ENCODE peak calls at places on chromosomes 2 and 18, in seven cellular contexts. E is heart right ventricle, K is hepatocyte, L is cardiac muscle cell, X is mucosa of descending colon, Q is colonic mucosa, Y is HFFc6. P is an unnamed sample.

GRCh38 chr2:83901322-83901721 is 557.8 kb downstream of the SUCLG1 start:
- DNase-seq in X (no peak), L (no peak), Q (no peak), K (no peak), E (no peak), Y (no peak), P (no peak)

GRCh38 chr2:45986509-45986908 is 310.7 kb upstream of the EPAS1 start:
- DNase-seq in K (no peak), X (peak), E (peak), Y (no peak), Q (no peak), L (no peak), P (no peak)

GRCh38 chr2:8149011-8149410 is 532.8 kb upstream of the ID2 start:
- DNase-seq in K (no peak), E (no peak), Q (no peak), L (no peak), X (no peak), Y (no peak), P (no peak)

GRCh38 chr2:219392754-219393153 is 5.0 kb upstream of the DNPEP start:
- DNase-seq in X (no peak), L (no peak), E (no peak), Y (no peak), K (no peak), Q (no peak), P (no peak)

GRCh38 chr2:120768112-120769048 is 32.7 kb downstream of the GLI2 start:
- DNase-seq in L (no peak), Q (no peak), K (no peak), X (no peak), Y (no peak), E (peak), P (no peak)

GRCh38 chr2:2810504-2810903 is 479.4 kb upstream of the MYT1L start:
- DNase-seq in E (no peak), K (no peak), Q (no peak), L (no peak), X (no peak), Y (no peak), P (no peak)

GRCh38 chr18:12990662-12990976 is 543 bp upstream of the CEP192 start:
- DNase-seq in E (no peak), Q (no peak), Y (no peak), X (no peak), L (no peak), K (no peak), P (no peak)

GRCh38 chr2:226427538-226428307 is 371.9 kb downstream of the IRS1 start:
- DNase-seq in Y (peak), L (peak), X (no peak), K (peak), Q (no peak), E (no peak), P (no peak)

GRCh38 chr2:219308142-219309093 is 783 bp downstream of the PTPRN start:
- DNase-seq in Q (peak), L (peak), K (peak), E (peak), X (peak), Y (peak), P (no peak)

GRCh38 chr18:22778996-22779395 is 154.1 kb upstream of the RBBP8 start:
- DNase-seq in L (peak), K (no peak), E (no peak), Q (no peak), Y (no peak), X (no peak), P (no peak)

GRCh38 chr2:198639580-198639979 is 818.2 kb downstream of the SATB2 start:
- DNase-seq in E (no peak), L (no peak), K (no peak), X (no peak), Q (no peak), Y (no peak), P (no peak)

GRCh38 chr2:42568431-42569115 is at the start of gene MTA3:
- DNase-seq in L (peak), E (peak), K (peak), Y (peak), Q (peak), X (peak), P (no peak)

GRCh38 chr2:237320801-237321563 is 93.0 kb downstream of the COL6A3 start:
- DNase-seq in X (peak), Q (no peak), L (no peak), E (peak), Y (no peak), K (no peak), P (no peak)

GRCh38 chr2:77521931-77522470 is at the start of gene LRRTM4:
- DNase-seq in L (no peak), Y (no peak), X (no peak), K (peak), Q (no peak), E (no peak), P (no peak)

GRCh38 chr2:224210495-224211472 is 171.7 kb upstream of the SERPINE2 start:
- DNase-seq in Y (peak), E (no peak), Q (no peak), L (no peak), X (no peak), K (no peak), P (no peak)

GRCh38 chr2:109513749-109514588 is 99.8 kb downstream of the SEPTIN10 start:
- DNase-seq in Y (peak), E (no peak), Q (peak), L (peak), K (peak), X (peak), P (no peak)

GRCh38 chr18:34659579-34660517 is 50.2 kb upstream of the DTNA start:
- DNase-seq in Y (peak), X (peak), K (peak), L (peak), Q (peak), E (peak), P (no peak)

GRCh38 chr18:38077219-38077618 is 511.6 kb upstream of the CELF4 start:
- DNase-seq in Y (no peak), X (no peak), L (no peak), E (no peak), Q (no peak), K (peak), P (no peak)

GRCh38 chr2:69272803-69273471 is 114.1 kb downstream of the GFPT1 start:
- DNase-seq in L (peak), E (no peak), K (peak), X (peak), Q (no peak), Y (no peak), P (no peak)

GRCh38 chr2:169980001-169980400 is 152.7 kb downstream of the UBR3 start:
- DNase-seq in X (no peak), K (no peak), Y (no peak), E (no peak), Q (no peak), L (peak), P (no peak)

GRCh38 chr2:26687328-26687727 is 5.2 kb upstream of the KCNK3 start:
- DNase-seq in K (no peak), Y (no peak), L (no peak), Q (no peak), X (no peak), E (no peak), P (no peak)

GRCh38 chr2:8633735-8634313 is 48.0 kb upstream of the ID2 start:
- DNase-seq in K (peak), Q (no peak), Y (peak), E (no peak), X (no peak), L (peak), P (no peak)

GRCh38 chr18:68757121-68757520 is 40.8 kb upstream of the CCDC102B start:
- DNase-seq in K (no peak), X (no peak), Y (no peak), E (no peak), Q (no peak), L (peak), P (no peak)

GRCh38 chr2:122322815-122323214 is 567.4 kb downstream of the TSN start:
- DNase-seq in X (no peak), K (no peak), E (no peak), L (no peak), Y (no peak), Q (no peak), P (no peak)

GRCh38 chr2:111178730-111179405 is 58.2 kb downstream of the BCL2L11 start:
- DNase-seq in Q (peak), E (no peak), K (peak), X (no peak), L (peak), Y (no peak), P (no peak)

GRCh38 chr2:20997953-20998722 is 45.7 kb downstream of the APOB start:
- DNase-seq in E (no peak), Y (no peak), K (no peak), Q (no peak), X (no peak), L (no peak), P (no peak)

GRCh38 chr2:60552851-60553495 is 481 bp downstream of the BCL11A start:
- DNase-seq in K (no peak), X (no peak), L (no peak), Q (no peak), Y (no peak), E (no peak), P (no peak)

GRCh38 chr2:37558622-37559021 is 112.8 kb downstream of the CDC42EP3 start:
- DNase-seq in K (no peak), X (peak), Q (no peak), L (no peak), E (peak), Y (no peak), P (no peak)

GRCh38 chr2:45944075-45944474 is 292.6 kb downstream of the PRKCE start:
- DNase-seq in Q (no peak), Y (peak), E (no peak), X (no peak), K (no peak), L (peak), P (no peak)

GRCh38 chr2:70124983-70125480 is 37.8 kb downstream of the PCBP1 start:
- DNase-seq in X (peak), Y (no peak), K (peak), Q (peak), L (peak), E (peak), P (no peak)

GRCh38 chr18:64165906-64166305 is 17.0 kb upstream of the LINC00305 start:
- DNase-seq in K (no peak), E (no peak), Q (no peak), Y (no peak), X (no peak), L (no peak), P (no peak)

GRCh38 chr2:18885457-18885856 is 296.1 kb upstream of the NT5C1B start:
- DNase-seq in K (no peak), Q (no peak), X (no peak), Y (no peak), E (no peak), L (no peak), P (no peak)

GRCh38 chr2:18889565-18890332 is 300.4 kb upstream of the NT5C1B start:
- DNase-seq in Q (no peak), E (no peak), K (no peak), X (no peak), Y (no peak), L (no peak), P (no peak)

DNA sequence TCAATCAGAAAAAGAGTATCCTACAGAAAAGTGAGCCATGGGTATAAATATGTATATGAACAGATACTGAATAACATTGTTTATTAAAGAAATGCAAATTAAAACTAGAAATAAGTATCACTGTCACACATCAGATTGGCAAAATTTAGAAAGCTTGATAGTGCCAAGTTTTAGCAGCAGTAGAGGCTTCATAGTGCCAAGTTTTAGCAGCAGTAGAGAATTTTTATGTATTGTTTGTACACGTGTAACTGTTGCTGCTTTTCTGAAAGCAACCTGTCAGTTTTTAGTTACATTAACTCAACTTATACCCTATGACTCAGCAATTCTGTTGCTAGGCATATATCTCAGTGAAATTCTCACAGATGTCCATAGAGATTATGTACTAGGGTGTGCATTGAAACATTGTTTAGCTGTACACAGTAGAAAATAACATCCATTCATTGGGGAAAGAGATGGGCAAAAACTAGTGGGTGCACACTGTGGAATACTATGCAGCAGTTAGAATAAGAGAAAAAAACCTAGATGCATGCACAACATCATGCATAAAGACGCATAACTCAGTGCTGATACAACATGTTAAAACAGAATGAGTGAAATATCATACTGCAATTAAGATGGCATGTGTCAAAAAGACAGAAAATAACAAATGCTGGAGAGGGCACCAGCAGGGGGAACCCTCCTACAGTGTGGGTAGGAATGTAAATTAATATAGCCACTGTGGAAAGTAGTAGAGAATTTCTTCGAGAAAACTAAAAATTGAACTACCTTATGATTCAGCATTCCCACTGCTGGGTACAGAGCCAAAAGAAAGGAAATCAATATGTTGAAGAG is 294.5 kb upstream of the NT5C1B start:
- DNase-seq in L (peak), Q (no peak), Y (peak), X (peak), E (no peak), K (no peak), P (no peak)
- TF ChIP-seq CTCF in L (peak), Q (no peak), Y (peak), X (no peak), E (peak), K (peak), P (peak)

GRCh38 chr2:4053769-4054493 is 350.6 kb downstream of the DCDC2C start:
- DNase-seq in Q (no peak), K (no peak), L (no peak), Y (no peak), X (no peak), E (no peak), P (no peak)
- TF ChIP-seq CTCF in Q (no peak), K (peak), L (no peak), Y (peak), X (no peak), E (no peak), P (no peak)

GRCh38 chr2:25309402-25309801 is 32.3 kb downstream of the DNMT3A start:
- DNase-seq in L (peak), X (peak), E (no peak), Q (peak), K (peak), Y (peak), P (peak)
- TF ChIP-seq CTCF in L (peak), X (no peak), E (peak), Q (peak), K (peak), Y (peak), P (peak)

GRCh38 chr2:215870986-215871385 is 142.4 kb downstream of the MREG start:
- DNase-seq in Y (no peak), E (no peak), X (no peak), L (no peak), K (no peak), Q (no peak), P (no peak)
- TF ChIP-seq CTCF in Y (peak), E (peak), X (no peak), L (peak), K (peak), Q (no peak), P (peak)

GRCh38 chr2:86022661-86023365 is 82.9 kb downstream of the POLR1A start:
- DNase-seq in Q (no peak), Y (no peak), E (no peak), K (no peak), L (no peak), X (no peak), P (no peak)

GRCh38 chr2:86021396-86022378 is 84.0 kb downstream of the POLR1A start:
- DNase-seq in Q (no peak), Y (no peak), X (no peak), K (no peak), L (no peak), E (no peak), P (no peak)

GRCh38 chr2:86025229-86025820 is 80.4 kb downstream of the POLR1A start:
- DNase-seq in E (no peak), X (no peak), Q (no peak), K (no peak), L (no peak), Y (no peak), P (no peak)

GRCh38 chr2:86020984-86021383 is 84.7 kb downstream of the POLR1A start:
- DNase-seq in X (peak), K (no peak), E (peak), L (peak), Y (no peak), Q (peak), P (no peak)

DNA sequence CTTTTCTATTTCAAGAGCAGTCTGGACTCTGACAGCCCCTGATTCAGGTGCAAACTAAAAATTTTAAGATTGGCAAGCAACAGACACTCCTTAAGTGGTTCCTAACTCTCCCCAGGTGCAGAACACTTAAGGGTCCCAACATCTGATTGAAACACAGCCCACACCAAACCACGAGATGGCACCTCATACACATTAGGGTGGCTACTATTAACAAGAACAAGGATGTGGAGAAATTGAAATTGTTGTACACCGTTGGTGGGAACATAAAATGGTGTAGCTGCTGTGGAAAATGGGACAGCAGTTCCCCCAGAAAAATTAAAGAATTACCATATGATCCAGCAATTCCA is 82.3 kb downstream of the POLR1A start:
- DNase-seq in E (no peak), Y (no peak), Q (no peak), K (no peak), L (no peak), X (no peak), P (no peak)
- TF ChIP-seq CTCF in E (no peak), Y (no peak), Q (no peak), K (no peak), L (no peak), X (no peak), P (no peak)

GRCh38 chr2:159471340-159471739 is 145.0 kb downstream of the BAZ2B start:
- DNase-seq in E (no peak), Y (no peak), K (no peak), L (no peak), X (no peak), Q (no peak), P (no peak)

GRCh38 chr2:159476329-159476728 is 140.0 kb downstream of the BAZ2B start:
- DNase-seq in K (no peak), X (no peak), Y (no peak), Q (no peak), E (no peak), L (no peak), P (no peak)

DNA sequence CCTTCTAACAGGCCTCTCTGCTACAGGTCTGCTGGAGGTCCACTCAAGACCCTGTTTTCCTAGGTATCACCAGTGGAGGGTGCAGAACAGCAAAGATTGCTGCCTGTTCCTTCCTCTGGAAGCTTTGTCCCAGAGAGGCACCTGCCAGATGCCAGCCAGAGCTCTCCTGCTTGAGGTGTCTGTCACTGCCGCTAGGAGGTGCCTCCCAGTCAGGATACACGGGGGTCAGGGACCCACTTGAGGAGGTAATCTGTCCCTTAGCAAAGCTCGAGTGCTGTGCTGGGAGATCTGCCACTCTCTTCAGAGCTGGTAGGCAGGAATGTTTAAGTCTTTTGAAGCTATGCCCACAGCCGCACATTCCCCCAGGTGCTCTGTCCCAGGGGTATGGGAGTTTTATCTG is 140.6 kb downstream of the BAZ2B start:
- DNase-seq in L (no peak), X (no peak), K (no peak), E (no peak), Y (no peak), Q (no peak), P (no peak)
- TF ChIP-seq CTCF in L (no peak), X (no peak), K (no peak), E (no peak), Y (no peak), Q (no peak), P (no peak)

GRCh38 chr2:172467382-172467781 is 40.0 kb downstream of the ITGA6 start:
- DNase-seq in Q (no peak), Y (no peak), X (no peak), L (no peak), E (no peak), K (no peak), P (no peak)
- TF ChIP-seq CTCF in Q (no peak), Y (peak), X (no peak), L (peak), E (no peak), K (no peak), P (peak)

GRCh38 chr18:54278615-54279014 is 9.3 kb downstream of the POLI start:
- DNase-seq in L (no peak), E (no peak), Y (no peak), K (no peak), Q (no peak), X (no peak), P (no peak)
- TF ChIP-seq CTCF in L (no peak), E (no peak), Y (no peak), K (no peak), Q (no peak), X (no peak), P (no peak)

DNA sequence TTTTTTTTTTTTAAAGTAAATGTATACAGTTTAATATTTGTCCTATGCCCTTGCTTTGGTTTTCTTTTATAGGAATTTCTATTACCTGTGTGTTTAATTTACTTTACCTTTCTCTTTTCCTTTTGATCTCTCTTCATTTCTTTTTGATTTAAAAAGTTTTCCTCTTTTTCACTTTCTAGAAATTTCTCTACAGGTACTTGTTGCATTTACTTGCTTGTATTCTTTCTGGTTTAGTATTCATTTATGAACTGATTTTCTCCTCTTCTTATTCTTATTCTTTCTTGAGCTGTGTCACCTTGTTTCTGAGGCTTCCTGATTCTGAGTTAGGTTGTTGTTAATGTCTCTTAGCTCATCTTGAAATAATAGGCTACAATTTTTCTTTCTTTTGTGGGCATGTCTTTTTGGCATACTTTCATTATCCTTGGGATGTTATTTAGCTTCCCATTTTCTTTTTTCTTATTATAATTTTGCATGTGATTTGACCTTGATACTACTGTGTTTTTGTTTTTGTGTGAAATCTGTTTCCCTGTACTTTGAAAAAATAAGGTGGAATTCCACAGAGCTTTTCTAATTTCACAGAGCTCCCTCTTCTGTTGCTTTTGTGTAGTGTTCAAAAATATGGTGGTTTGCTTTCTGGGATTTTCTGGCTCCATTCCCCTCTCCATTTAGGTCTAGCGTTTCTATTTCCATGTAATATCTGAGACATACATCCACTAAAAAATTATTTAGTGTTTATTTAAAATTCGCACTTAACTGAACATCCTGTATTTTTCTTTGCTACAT is 25.5 kb upstream of the ALMS1 start:
- DNase-seq in Y (no peak), X (no peak), L (peak), E (no peak), K (no peak), Q (no peak), P (no peak)
- TF ChIP-seq CTCF in Y (peak), X (no peak), L (peak), E (peak), K (peak), Q (peak), P (peak)